ENCODE peak calls at places on chromosomes 1 and 21, in ten cellular contexts. G, S, H, Y, Q, O, R, N, F and L are unnamed samples.

GRCh38 chr1:232462200-232462599 is 167.7 kb downstream of the SIPA1L2 start:
- DNase-seq in G (no peak), S (peak), H (no peak), Y (peak), Q (no peak), O (no peak), R (peak), N (no peak), F (no peak), L (no peak)

GRCh38 chr1:10910490-10911273 is 101.8 kb upstream of the TARDBP start:
- DNase-seq in G (peak), S (no peak), H (no peak), Y (no peak), Q (no peak), O (no peak), R (no peak), N (no peak), F (no peak), L (no peak)

GRCh38 chr1:43443197-43443946 is 10.4 kb downstream of the HYI start:
- DNase-seq in G (no peak), S (no peak), H (no peak), Y (no peak), Q (no peak), O (no peak), R (no peak), N (no peak), F (no peak), L (no peak)

GRCh38 chr1:53705446-53706096 is 33.4 kb downstream of the GLIS1 start:
- DNase-seq in G (no peak), S (no peak), H (no peak), Y (no peak), Q (no peak), O (no peak), R (no peak), N (no peak), F (peak), L (no peak)

GRCh38 chr1:44543064-44543815 is 131.0 kb downstream of the TMEM53 start:
- DNase-seq in G (peak), S (no peak), H (no peak), Y (no peak), Q (no peak), O (no peak), R (no peak), N (no peak), F (peak), L (no peak)

GRCh38 chr1:55774446-55774845 is 559.3 kb upstream of the USP24 start:
- DNase-seq in G (no peak), S (no peak), H (no peak), Y (no peak), Q (no peak), O (no peak), R (no peak), N (no peak), F (no peak), L (no peak)

GRCh38 chr21:41821756-41822431 is 55.0 kb upstream of the RIPK4 start:
- DNase-seq in G (no peak), S (no peak), H (peak), Y (no peak), Q (no peak), O (no peak), R (no peak), N (no peak), F (no peak), L (no peak)

GRCh38 chr1:173406783-173407230 is 70.3 kb upstream of the PRDX6 start:
- DNase-seq in G (no peak), S (no peak), H (no peak), Y (no peak), Q (no peak), O (no peak), R (no peak), N (no peak), F (no peak), L (no peak)

GRCh38 chr1:211323156-211324063 is 3.2 kb upstream of the TRAF5 start:
- DNase-seq in G (peak), S (peak), H (peak), Y (no peak), Q (no peak), O (peak), R (peak), N (no peak), F (no peak), L (no peak)

GRCh38 chr1:198788561-198789064 is 149.8 kb downstream of the PTPRC start:
- DNase-seq in G (peak), S (peak), H (no peak), Y (no peak), Q (no peak), O (no peak), R (no peak), N (no peak), F (no peak), L (no peak)

GRCh38 chr1:33337994-33338494 is 17.1 kb upstream of the A3GALT2 start:
- DNase-seq in G (peak), S (no peak), H (no peak), Y (no peak), Q (no peak), O (no peak), R (no peak), N (no peak), F (no peak), L (no peak)

GRCh38 chr1:185816460-185816859 is 82.3 kb downstream of the HMCN1 start:
- DNase-seq in G (peak), S (no peak), H (no peak), Y (no peak), Q (no peak), O (no peak), R (no peak), N (no peak), F (no peak), L (no peak)

GRCh38 chr1:70979879-70980278 is 67.7 kb downstream of the PTGER3 start:
- DNase-seq in G (no peak), S (no peak), H (no peak), Y (no peak), Q (no peak), O (no peak), R (no peak), N (no peak), F (no peak), L (no peak)

GRCh38 chr1:199875337-199875736 is 152.2 kb upstream of the NR5A2 start:
- DNase-seq in G (no peak), S (no peak), H (no peak), Y (no peak), Q (no peak), O (no peak), R (no peak), N (no peak), F (no peak), L (no peak)

GRCh38 chr1:236400061-236400638 is 6.1 kb downstream of the EDARADD start:
- DNase-seq in G (no peak), S (no peak), H (no peak), Y (no peak), Q (no peak), O (no peak), R (no peak), N (no peak), F (no peak), L (no peak)

GRCh38 chr1:239125027-239125426 is 261.3 kb upstream of the CHRM3 start:
- DNase-seq in G (peak), S (no peak), H (no peak), Y (no peak), Q (no peak), O (no peak), R (no peak), N (no peak), F (no peak), L (no peak)

GRCh38 chr1:200242379-200243041 is 167.3 kb downstream of the ZNF281 start:
- DNase-seq in G (peak), S (no peak), H (no peak), Y (no peak), Q (no peak), O (no peak), R (no peak), N (no peak), F (no peak), L (no peak)

GRCh38 chr21:42830456-42831455 is 48.6 kb downstream of the WDR4 start:
- DNase-seq in G (no peak), S (no peak), H (no peak), Y (no peak), Q (no peak), O (no peak), R (no peak), N (no peak), F (no peak), L (no peak)

GRCh38 chr1:234583755-234584430 is 26.1 kb downstream of the IRF2BP2 start:
- DNase-seq in G (no peak), S (no peak), H (peak), Y (no peak), Q (no peak), O (no peak), R (no peak), N (no peak), F (no peak), L (no peak)

GRCh38 chr1:90831910-90832309 is 114.8 kb upstream of the BARHL2 start:
- DNase-seq in G (no peak), S (no peak), H (no peak), Y (no peak), Q (no peak), O (no peak), R (no peak), N (no peak), F (no peak), L (no peak)

GRCh38 chr1:183841550-183841949 is 36.6 kb downstream of the RGL1 start:
- DNase-seq in G (no peak), S (no peak), H (no peak), Y (peak), Q (no peak), O (no peak), R (no peak), N (no peak), F (no peak), L (no peak)

GRCh38 chr1:110638556-110638955 is 32.4 kb upstream of the KCNA2 start:
- DNase-seq in G (no peak), S (no peak), H (no peak), Y (no peak), Q (no peak), O (no peak), R (no peak), N (peak), F (no peak), L (no peak)

GRCh38 chr1:38693031-38693430 is 166.5 kb downstream of the RRAGC start:
- DNase-seq in G (no peak), S (no peak), H (no peak), Y (no peak), Q (no peak), O (no peak), R (no peak), N (no peak), F (no peak), L (no peak)

GRCh38 chr1:8671313-8671917 is 146.0 kb downstream of the RERE start:
- DNase-seq in G (peak), S (peak), H (peak), Y (no peak), Q (no peak), O (peak), R (peak), N (no peak), F (no peak), L (peak)

GRCh38 chr1:212760126-212760823 is 31.3 kb downstream of the NSL1 start:
- DNase-seq in G (peak), S (no peak), H (no peak), Y (no peak), Q (no peak), O (no peak), R (peak), N (no peak), F (no peak), L (no peak)

GRCh38 chr1:38474738-38475623 is 384.6 kb downstream of the RRAGC start:
- DNase-seq in G (no peak), S (no peak), H (no peak), Y (no peak), Q (no peak), O (no peak), R (no peak), N (no peak), F (no peak), L (no peak)

GRCh38 chr1:228801068-228801467 is 65.8 kb downstream of the RHOU start:
- DNase-seq in G (peak), S (no peak), H (no peak), Y (no peak), Q (no peak), O (peak), R (no peak), N (no peak), F (no peak), L (no peak)

GRCh38 chr1:190475394-190476250 is 2.0 kb downstream of the BRINP3 start:
- DNase-seq in G (peak), S (no peak), H (no peak), Y (no peak), Q (peak), O (no peak), R (no peak), N (peak), F (no peak), L (no peak)

GRCh38 chr1:107669996-107670395 is 295.0 kb downstream of the VAV3 start:
- DNase-seq in G (peak), S (no peak), H (peak), Y (peak), Q (no peak), O (no peak), R (peak), N (no peak), F (no peak), L (no peak)

GRCh38 chr1:35555601-35556477 is 1.4 kb downstream of the KIAA0319L start:
- DNase-seq in G (no peak), S (no peak), H (no peak), Y (peak), Q (no peak), O (no peak), R (peak), N (no peak), F (no peak), L (no peak)

GRCh38 chr1:82614090-82614489 is 813.4 kb downstream of the ADGRL2 start:
- DNase-seq in G (no peak), S (no peak), H (no peak), Y (no peak), Q (no peak), O (no peak), R (no peak), N (no peak), F (no peak), L (no peak)

GRCh38 chr1:8358241-8358896 is 40.5 kb downstream of the SLC45A1 start:
- DNase-seq in G (no peak), S (no peak), H (no peak), Y (no peak), Q (no peak), O (no peak), R (no peak), N (no peak), F (no peak), L (no peak)

GRCh38 chr1:92705456-92705855 is 79.5 kb downstream of the EVI5 start:
- DNase-seq in G (peak), S (no peak), H (no peak), Y (no peak), Q (no peak), O (no peak), R (no peak), N (no peak), F (no peak), L (no peak)

GRCh38 chr21:16742116-16742515 is 770.7 kb upstream of the CXADR start:
- DNase-seq in G (peak), S (no peak), H (peak), Y (no peak), Q (no peak), O (peak), R (no peak), N (no peak), F (no peak), L (peak)

GRCh38 chr21:29825936-29826335 is 113.9 kb downstream of the GRIK1 start:
- DNase-seq in G (no peak), S (no peak), H (no peak), Y (no peak), Q (no peak), O (no peak), R (no peak), N (no peak), F (no peak), L (no peak)

GRCh38 chr1:182633657-182634281 is 29.6 kb upstream of the RGS16 start:
- DNase-seq in G (no peak), S (no peak), H (no peak), Y (no peak), Q (no peak), O (no peak), R (no peak), N (no peak), F (no peak), L (no peak)

GRCh38 chr1:58618303-58618702 is 41.3 kb upstream of the TACSTD2 start:
- DNase-seq in G (peak), S (peak), H (peak), Y (peak), Q (no peak), O (no peak), R (peak), N (no peak), F (peak), L (no peak)
- H3K27ac ChIP-seq in G (no peak), S (peak), H (peak), Y (peak), Q (no peak), O (no peak), R (no peak), N (no peak), F (no peak), L (no peak)

GRCh38 chr21:31713115-31713514 is 18.8 kb downstream of the SCAF4 start:
- DNase-seq in G (no peak), S (no peak), H (no peak), Y (no peak), Q (no peak), O (no peak), R (no peak), N (no peak), F (no peak), L (no peak)

GRCh38 chr21:31711326-31711725 is 20.6 kb downstream of the SCAF4 start:
- DNase-seq in G (no peak), S (no peak), H (no peak), Y (no peak), Q (no peak), O (no peak), R (no peak), N (no peak), F (no peak), L (no peak)

GRCh38 chr21:31707499-31707898 is 24.4 kb downstream of the SCAF4 start:
- DNase-seq in G (no peak), S (no peak), H (no peak), Y (no peak), Q (no peak), O (no peak), R (no peak), N (no peak), F (no peak), L (no peak)

GRCh38 chr21:31711745-31712144 is 20.2 kb downstream of the SCAF4 start:
- DNase-seq in G (no peak), S (no peak), H (no peak), Y (no peak), Q (no peak), O (no peak), R (no peak), N (no peak), F (no peak), L (no peak)

GRCh38 chr21:31710586-31710985 is 21.3 kb downstream of the SCAF4 start:
- DNase-seq in G (peak), S (no peak), H (no peak), Y (no peak), Q (no peak), O (no peak), R (no peak), N (no peak), F (no peak), L (no peak)
- H3K27ac ChIP-seq in G (no peak), S (peak), H (no peak), Y (no peak), Q (no peak), O (no peak), R (no peak), N (no peak), F (no peak), L (no peak)

GRCh38 chr1:66333463-66334232 is 200.3 kb upstream of the SGIP1 start:
- DNase-seq in G (peak), S (no peak), H (no peak), Y (no peak), Q (no peak), O (peak), R (no peak), N (no peak), F (no peak), L (no peak)
- H3K27ac ChIP-seq in G (no peak), S (no peak), H (peak), Y (no peak), Q (no peak), O (no peak), R (peak), N (peak), F (no peak), L (peak)

DNA sequence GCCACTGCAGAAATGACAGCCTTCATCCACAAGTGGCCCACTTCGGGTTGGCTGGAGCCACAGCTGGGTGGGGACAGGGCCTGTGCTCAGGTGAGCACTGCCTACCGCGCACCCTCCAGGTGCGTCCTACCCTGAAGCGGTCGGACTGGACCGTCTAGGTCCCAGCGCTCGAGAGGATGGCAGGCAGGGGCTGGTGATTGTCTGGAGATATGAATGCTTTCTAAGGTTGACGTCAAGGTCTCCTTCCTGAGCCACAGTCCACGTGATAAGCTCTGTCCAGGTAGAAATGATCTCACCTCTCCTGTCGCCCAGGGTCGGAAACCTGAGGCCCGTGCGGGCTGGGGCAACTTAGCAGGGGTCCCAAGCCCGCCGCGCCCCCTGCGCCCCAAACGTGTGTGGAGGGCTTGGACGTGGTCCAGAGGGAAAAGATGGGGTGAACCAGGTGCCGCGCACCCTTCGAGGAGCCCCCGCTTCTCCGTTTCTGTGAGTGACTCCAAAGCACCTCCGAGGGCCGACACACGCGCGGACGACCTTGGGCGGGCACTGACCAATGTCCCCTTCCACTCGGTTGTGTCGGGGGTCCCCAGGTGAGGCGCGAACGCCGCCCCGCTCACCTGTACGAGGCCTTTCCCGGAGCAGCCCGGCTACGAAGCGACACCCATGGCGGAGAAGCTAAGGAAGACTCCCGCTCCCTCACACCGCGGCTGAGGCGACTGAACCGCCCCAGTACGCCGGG is 853 bp upstream of the DOP1B start:
- DNase-seq in G (no peak), S (no peak), H (no peak), Y (peak), Q (peak), O (no peak), R (no peak), N (no peak), F (no peak), L (no peak)
- H3K27ac ChIP-seq in G (no peak), S (no peak), H (peak), Y (peak), Q (peak), O (no peak), R (peak), N (no peak), F (no peak), L (peak)

GRCh38 chr1:119783354-119784126 is 14.8 kb upstream of the HMGCS2 start:
- DNase-seq in G (peak), S (peak), H (no peak), Y (no peak), Q (no peak), O (no peak), R (no peak), N (no peak), F (no peak), L (no peak)
- H3K27ac ChIP-seq in G (no peak), S (no peak), H (no peak), Y (peak), Q (no peak), O (no peak), R (no peak), N (no peak), F (no peak), L (no peak)

DNA sequence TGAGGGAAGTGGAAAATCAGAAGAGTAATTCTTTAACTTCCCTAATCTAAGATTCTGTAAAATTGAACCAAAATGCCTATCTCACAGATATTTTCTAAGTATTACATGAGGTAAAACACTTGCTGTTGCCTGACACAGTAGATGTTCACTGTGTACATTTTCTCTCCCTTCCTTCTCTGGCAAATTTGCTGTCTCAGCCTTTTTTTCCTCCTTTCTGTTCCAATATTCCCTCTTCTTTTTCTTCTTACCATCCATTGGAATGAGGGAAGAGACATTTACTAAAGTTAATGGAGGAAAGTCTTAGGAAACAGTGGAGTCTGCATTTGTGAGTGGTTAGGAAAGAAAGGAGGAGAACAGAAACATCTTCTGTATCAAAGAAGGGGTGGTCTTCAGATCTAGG is 239.9 kb downstream of the ZP4 start:
- DNase-seq in G (no peak), S (no peak), H (no peak), Y (no peak), Q (no peak), O (no peak), R (no peak), N (no peak), F (no peak), L (no peak)
- H3K27ac ChIP-seq in G (no peak), S (no peak), H (no peak), Y (no peak), Q (no peak), O (no peak), R (no peak), N (no peak), F (no peak), L (no peak)